ENCODE peak calls at places on chromosomes 5 and 9, in six cellular contexts. T, L, C, I, E and N are unnamed samples.

GRCh38 chr5:751496-751895 is 33.0 kb downstream of the ZDHHC11B start:
- DNase-seq in C (no peak), E (no peak), I (no peak), L (no peak), T (no peak), N (no peak)

GRCh38 chr5:149175346-149176113 is 34.2 kb downstream of the ABLIM3 start:
- DNase-seq in E (no peak), T (no peak), L (no peak), I (no peak), C (no peak), N (no peak)

GRCh38 chr5:36323926-36324781 is 22.5 kb upstream of the RANBP3L start:
- DNase-seq in C (no peak), L (no peak), E (no peak), T (no peak), I (no peak), N (no peak)

GRCh38 chr9:94144394-94144793 is 60.1 kb downstream of the PTPDC1 start:
- DNase-seq in T (no peak), L (no peak), C (no peak), E (peak), I (peak), N (no peak)

GRCh38 chr9:125889524-125890473 is 142.6 kb downstream of the PBX3 start:
- DNase-seq in E (peak), I (peak), T (peak), L (no peak), C (peak), N (peak)

GRCh38 chr9:77433675-77434445 is 214.3 kb downstream of the GNA14 start:
- DNase-seq in T (peak), C (peak), I (peak), L (peak), E (peak), N (peak)

GRCh38 chr5:88842784-88843183 is 40.2 kb downstream of the MEF2C start:
- DNase-seq in I (no peak), T (no peak), C (no peak), E (no peak), L (no peak), N (no peak)

GRCh38 chr9:108290839-108291585 is 564.8 kb downstream of the ACTL7B start:
- DNase-seq in I (no peak), C (no peak), T (no peak), L (no peak), E (no peak), N (no peak)

GRCh38 chr5:455806-456205 is 12.8 kb downstream of the EXOC3 start:
- DNase-seq in L (no peak), T (no peak), C (no peak), I (no peak), E (no peak), N (no peak)

GRCh38 chr5:116759860-116760644 is 185.4 kb upstream of the SEMA6A start:
- DNase-seq in L (no peak), C (no peak), I (no peak), E (no peak), T (no peak), N (no peak)

GRCh38 chr5:131186561-131187256 is 16.0 kb downstream of the LYRM7 start:
- DNase-seq in L (peak), I (peak), E (no peak), T (no peak), C (no peak), N (no peak)

GRCh38 chr5:146291421-146292074 is 47.1 kb upstream of the POU4F3 start:
- DNase-seq in E (peak), L (peak), C (no peak), T (peak), I (peak), N (no peak)

GRCh38 chr9:134932171-134932570 is 14.5 kb upstream of the FCN1 start:
- DNase-seq in E (no peak), I (no peak), T (no peak), C (no peak), L (no peak), N (no peak)

GRCh38 chr5:141172381-141173204 is at the start of gene PCDHB7:
- DNase-seq in E (peak), I (peak), C (no peak), L (peak), T (no peak), N (no peak)

GRCh38 chr5:180873628-180874520 is 12.8 kb upstream of the ZFP62 start:
- DNase-seq in L (no peak), T (no peak), E (no peak), C (peak), I (no peak), N (peak)